ENCODE peak calls at places on chromosomes 5 and 9, in seven cellular contexts. P, H, R, C, N, Y and D are unnamed samples.

GRCh38 chr9:88766778-88767503 is 224.3 kb upstream of the S1PR3 start:
- DNase-seq in P (no peak), C (no peak), H (no peak), R (no peak), N (no peak), Y (no peak), D (no peak)

GRCh38 chr5:81855576-81855975 is 104.7 kb upstream of the SSBP2 start:
- DNase-seq in R (no peak), C (no peak), Y (no peak), N (no peak), P (no peak), H (no peak), D (no peak)

GRCh38 chr5:55276771-55277170 is 30.7 kb downstream of the DHX29 start:
- DNase-seq in C (no peak), H (no peak), N (no peak), P (peak), Y (no peak), R (no peak), D (no peak)

GRCh38 chr9:113241161-113241560 is 19.8 kb downstream of the SLC31A1 start:
- DNase-seq in C (no peak), H (no peak), P (no peak), N (no peak), R (no peak), Y (no peak), D (no peak)

GRCh38 chr5:159003045-159004030 is 96.4 kb downstream of the EBF1 start:
- DNase-seq in R (no peak), C (no peak), Y (peak), N (no peak), H (no peak), P (no peak), D (no peak)

GRCh38 chr5:17258429-17258828 is 41.0 kb downstream of the BASP1 start:
- DNase-seq in C (no peak), Y (no peak), H (no peak), R (no peak), N (no peak), P (peak), D (no peak)

GRCh38 chr5:111954516-111955337 is 197.7 kb upstream of the NREP start:
- DNase-seq in Y (no peak), C (no peak), N (no peak), R (no peak), H (no peak), P (no peak), D (no peak)

GRCh38 chr9:120538339-120538738 is 41.6 kb downstream of the CDK5RAP2 start:
- DNase-seq in P (no peak), N (no peak), H (no peak), C (no peak), Y (no peak), R (no peak), D (peak)

GRCh38 chr9:120830151-120830550 is 12.6 kb downstream of the PSMD5 start:
- DNase-seq in C (no peak), R (no peak), H (no peak), N (no peak), P (no peak), Y (no peak), D (no peak)

GRCh38 chr5:29750453-29750852 is 1443.0 kb upstream of the CDH6 start:
- DNase-seq in Y (no peak), R (no peak), H (no peak), P (no peak), N (no peak), C (no peak), D (no peak)

GRCh38 chr5:154221371-154221896 is 30.9 kb downstream of the GALNT10 start:
- DNase-seq in H (peak), N (peak), C (no peak), P (peak), R (no peak), Y (peak), D (no peak)

GRCh38 chr5:144333336-144333920 is 162.8 kb downstream of the KCTD16 start:
- DNase-seq in Y (no peak), H (no peak), N (no peak), P (no peak), C (no peak), R (no peak), D (peak)